ENCODE peak calls at places on chromosomes 5 and 9, in ten cellular contexts. S is endothelial cell of umbilical vein, I is ovary, T is Peyer's patch, D is transverse colon, G is esophagus squamous epithelium, J is testis, Y is heart left ventricle, V is suprapubic skin, C is NB4. R is an unnamed sample.

GRCh38 chr5:38541174-38541724 is 15.2 kb downstream of the LIFR start:
- DNase-seq in S (no peak), I (no peak), T (no peak), D (no peak), G (no peak), J (no peak), Y (no peak), V (no peak), C (no peak), R (no peak)

GRCh38 chr5:86862093-86862492 is 244.4 kb downstream of the COX7C start:
- DNase-seq in S (no peak), I (no peak), T (no peak), D (no peak), G (no peak), J (no peak), Y (no peak), V (no peak), C (no peak), R (no peak)

GRCh38 chr5:118407958-118408357 is 580.4 kb downstream of the DTWD2 start:
- DNase-seq in S (no peak), I (no peak), T (no peak), D (no peak), G (no peak), J (no peak), Y (no peak), V (no peak), C (no peak), R (no peak)

GRCh38 chr9:99057665-99058625 is 47.0 kb upstream of the TGFBR1 start:
- DNase-seq in S (no peak), I (no peak), T (peak; percentile 93), D (peak; percentile 68), G (no peak), J (peak; percentile 39), Y (no peak), V (no peak), C (peak; percentile 97), R (no peak)

GRCh38 chr9:6215562-6215961 is at the start of gene IL33:
- DNase-seq in S (peak; percentile 72), I (no peak), T (no peak), D (no peak), G (no peak), J (peak; percentile 23), Y (peak; percentile 47), V (no peak), C (no peak), R (no peak)

GRCh38 chr5:110611817-110612216 is 114.7 kb downstream of the TMEM232 start:
- DNase-seq in S (no peak), I (no peak), T (no peak), D (no peak), G (no peak), J (no peak), Y (no peak), V (no peak), C (no peak), R (no peak)

GRCh38 chr5:148632978-148633377 is 21.3 kb downstream of the HTR4 start:
- DNase-seq in S (no peak), I (no peak), T (no peak), D (peak; percentile 21), G (no peak), J (no peak), Y (no peak), V (no peak), C (no peak), R (no peak)

GRCh38 chr5:125413861-125414260 is 667.4 kb upstream of the ZNF608 start:
- DNase-seq in S (no peak), I (no peak), T (no peak), D (no peak), G (no peak), J (no peak), Y (no peak), V (no peak), C (no peak), R (no peak)

GRCh38 chr5:6378128-6379023 is at the start of gene MED10:
- DNase-seq in S (peak; percentile 88), I (peak; percentile 95), T (peak; percentile 95), D (peak; percentile 96), G (peak; percentile 65), J (peak; percentile 96), Y (peak; percentile 95), V (peak; percentile 97), C (peak; percentile 95), R (peak; percentile 93)

GRCh38 chr5:137761020-137761516 is 6.9 kb upstream of the HNRNPA0 start:
- DNase-seq in S (no peak), I (no peak), T (no peak), D (no peak), G (no peak), J (no peak), Y (no peak), V (no peak), C (no peak), R (no peak)

DNA sequence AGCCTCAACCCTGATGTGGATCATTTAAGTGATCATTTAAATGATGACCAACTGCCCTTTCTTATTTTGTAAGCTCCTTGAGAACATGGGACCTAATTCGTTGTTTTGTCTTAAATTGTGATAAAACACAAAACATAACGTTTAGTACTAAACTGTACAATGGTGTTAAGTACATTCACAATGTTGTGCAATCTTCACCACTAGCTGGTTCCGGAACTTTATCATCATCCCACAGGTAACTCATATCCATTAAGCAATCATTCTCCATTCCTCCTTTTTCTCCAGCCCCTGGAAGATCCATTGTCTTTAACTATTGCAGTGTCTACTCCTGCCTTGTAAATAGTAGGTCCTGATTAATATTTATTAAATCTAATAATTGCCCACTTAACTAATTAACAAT is 460.5 kb upstream of the BRINP1 start:
- DNase-seq in S (no peak), I (no peak), T (no peak), D (no peak), G (no peak), J (no peak), Y (no peak), V (no peak), C (no peak), R (no peak)
- TF ChIP-seq POLR2A in S (no peak), I (no peak), T (no peak), D (no peak), G (no peak), J (no peak), Y (no peak), V (no peak), C (no peak), R (no peak)

GRCh38 chr5:141040093-141040762 is 10.9 kb upstream of the PCDHB1 start:
- DNase-seq in S (peak; percentile 37), I (no peak), T (no peak), D (no peak), G (no peak), J (peak; percentile 65), Y (peak; percentile 16), V (no peak), C (no peak), R (no peak)

GRCh38 chr5:141039517-141039916 is 11.7 kb upstream of the PCDHB1 start:
- DNase-seq in S (no peak), I (no peak), T (no peak), D (no peak), G (no peak), J (peak; percentile 17), Y (no peak), V (no peak), C (no peak), R (no peak)

GRCh38 chr5:141041427-141041785 is 9.8 kb upstream of the PCDHB1 start:
- DNase-seq in S (no peak), I (no peak), T (no peak), D (no peak), G (no peak), J (no peak), Y (no peak), V (no peak), C (no peak), R (no peak)

GRCh38 chr5:141039061-141039460 is 12.1 kb upstream of the PCDHB1 start:
- DNase-seq in S (no peak), I (no peak), T (no peak), D (no peak), G (no peak), J (no peak), Y (no peak), V (no peak), C (no peak), R (no peak)

DNA sequence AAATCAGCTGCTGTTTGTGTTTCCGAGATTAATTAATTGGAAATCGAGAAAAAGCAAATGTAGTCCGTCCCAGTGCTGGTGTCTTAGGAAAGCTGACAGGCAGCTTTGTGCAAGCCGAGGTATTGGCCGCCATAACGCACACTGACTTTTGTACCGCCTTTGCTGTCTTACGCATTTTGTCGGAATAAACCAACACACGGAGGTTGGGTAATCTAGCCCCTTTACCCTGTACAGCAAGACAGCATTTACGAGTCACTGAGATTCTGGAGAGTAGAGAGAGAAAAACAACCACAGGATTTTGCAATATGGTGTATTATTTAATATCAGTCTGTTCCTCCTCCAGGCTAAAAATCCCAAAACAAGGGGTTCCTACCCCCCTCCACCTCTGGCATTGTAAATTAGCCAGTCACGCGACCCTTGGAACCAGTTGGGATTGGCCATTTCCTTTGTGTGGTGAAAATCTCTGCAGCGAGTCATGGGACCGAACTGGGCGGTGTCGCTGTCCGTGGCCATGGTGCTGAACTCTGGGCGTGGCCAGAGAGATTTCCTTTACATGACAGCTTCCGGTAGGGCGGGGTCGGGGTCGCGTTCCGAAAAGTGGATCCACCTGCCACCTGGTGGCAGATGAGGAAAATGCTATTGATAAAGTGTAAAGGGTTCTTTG is 10.3 kb upstream of the PCDHB1 start:
- DNase-seq in S (peak; percentile 85), I (peak; percentile 91), T (peak; percentile 38), D (peak; percentile 80), G (peak; percentile 11), J (peak; percentile 98), Y (peak; percentile 91), V (peak; percentile 94), C (peak; percentile 87), R (peak; percentile 96)
- H3K4me3 ChIP-seq in S (no peak overlapping the region), I (peak overlapping the region; percentile 30), T (peak overlapping the region; percentile 11), D (peak overlapping the region; percentile 29), G (peak overlapping the region; percentile 57), J (peak overlapping the region; percentile 51), Y (peak overlapping the region; percentile 19), V (peak overlapping the region; percentile 38), C (no peak overlapping the region), R (peak overlapping the region; percentile 5)

DNA sequence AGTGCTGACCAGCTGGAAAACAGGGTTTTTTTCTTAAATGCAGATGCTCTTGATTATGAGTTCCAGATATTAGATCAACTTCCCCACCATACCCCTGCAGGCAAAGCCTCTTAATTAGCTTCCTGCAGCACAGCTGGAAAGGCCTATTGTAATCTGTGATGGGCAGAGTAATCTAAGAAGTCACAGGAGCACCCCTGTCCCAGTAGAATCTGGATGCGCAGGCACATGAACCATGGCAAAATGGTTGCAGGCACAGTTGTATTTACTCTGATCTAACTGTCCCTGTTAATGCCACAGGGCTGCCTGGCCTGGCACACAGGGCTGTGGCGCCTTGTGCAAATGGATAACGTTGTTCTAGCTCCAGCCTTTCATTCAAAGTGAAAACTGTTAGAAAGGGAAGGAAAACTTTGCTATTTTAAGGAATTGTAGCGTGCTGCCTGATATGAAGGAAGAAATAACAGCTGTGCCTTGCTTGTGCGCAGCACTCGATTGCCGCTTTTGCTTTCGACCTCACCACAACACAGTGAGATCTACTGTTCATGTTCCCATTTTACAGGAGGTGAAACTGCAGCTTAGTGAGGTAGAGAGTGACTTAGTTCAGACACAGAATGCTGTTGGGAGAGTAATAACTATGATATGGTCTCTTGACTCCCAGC is 2.3 kb downstream of the TGFBI start:
- DNase-seq in S (no peak), I (no peak), T (no peak), D (no peak), G (no peak), J (no peak), Y (no peak), V (no peak), C (no peak), R (peak; percentile 46)
- TF ChIP-seq POLR2A in S (no peak), I (no peak), T (no peak), D (no peak), G (no peak), J (no peak), Y (no peak), V (no peak), C (no peak), R (no peak)

GRCh38 chr9:124037790-124038189 is 26.2 kb downstream of the LHX2 start:
- DNase-seq in S (no peak), I (no peak), T (no peak), D (no peak), G (no peak), J (no peak), Y (no peak), V (no peak), C (no peak), R (no peak)
- H3K4me3 ChIP-seq in S (no peak overlapping the region), I (no peak overlapping the region), T (no peak overlapping the region), D (no peak overlapping the region), G (no peak overlapping the region), J (no peak overlapping the region), Y (no peak overlapping the region), V (no peak overlapping the region), C (no peak overlapping the region), R (no peak overlapping the region)